ENCODE peak calls at places on chromosomes 13 and 19, in four cellular contexts. P is GM13977, M is nephron progenitor cell, V is A549. W is an unnamed sample.

GRCh38 chr13:57629821-57630235 is 1.7 kb upstream of the PCDH17 start:
- DNase-seq in P (peak; percentile 67), M (peak; percentile 96), V (peak; percentile 29), W (peak; percentile 47)

GRCh38 chr19:50431343-50432220 is 1.1 kb upstream of the MYBPC2 start:
- DNase-seq in P (peak; percentile 92), M (peak; percentile 94), V (peak; percentile 72), W (peak; percentile 87)

GRCh38 chr13:46168341-46168740 is 13.6 kb downstream of the LCP1 start:
- DNase-seq in P (no peak), M (peak; percentile 10), V (no peak), W (peak; percentile 63)

GRCh38 chr13:113159701-113160100 is 1.3 kb downstream of the PROZ start:
- DNase-seq in P (no peak), M (no peak), V (no peak), W (no peak)

GRCh38 chr13:45511310-45512147 is 46.8 kb downstream of the COG3 start:
- DNase-seq in P (peak; percentile 65), M (peak; percentile 23), V (peak; percentile 64), W (no peak)

GRCh38 chr19:661427-662196 is 1.4 kb downstream of the RNF126 start:
- DNase-seq in P (peak; percentile 87), M (no peak), V (no peak), W (peak; percentile 59)

GRCh38 chr19:5691930-5692784 is 2.1 kb downstream of the RPL36 start:
- DNase-seq in P (no peak), M (no peak), V (no peak), W (no peak)

GRCh38 chr19:28493881-28494280 is 719.1 kb downstream of the UQCRFS1 start:
- DNase-seq in P (no peak), M (no peak), V (no peak), W (no peak)

GRCh38 chr13:75635621-75636338 is at the start of gene LMO7:
- DNase-seq in P (peak; percentile 84), M (peak; percentile 68), V (peak; percentile 25), W (peak; percentile 70)

GRCh38 chr13:113592571-113592970 is 8.0 kb downstream of the TFDP1 start:
- DNase-seq in P (no peak), M (no peak), V (no peak), W (no peak)

GRCh38 chr19:2043864-2044708 is 7.0 kb downstream of the MKNK2 start:
- DNase-seq in P (no peak), M (no peak), V (no peak), W (peak; percentile 38)

GRCh38 chr13:40508112-40508511 is 158.3 kb downstream of the FOXO1 start:
- DNase-seq in P (no peak), M (no peak), V (peak; percentile 51), W (peak; percentile 43)

GRCh38 chr19:47658431-47659383 is 49.8 kb downstream of the BICRA start:
- DNase-seq in P (no peak), M (no peak), V (no peak), W (no peak)

GRCh38 chr13:89726690-89727435 is 1620.6 kb upstream of the MIR17HG start:
- DNase-seq in P (no peak), M (no peak), V (peak; percentile 22), W (no peak)

GRCh38 chr13:109836629-109837607 is 50.5 kb upstream of the IRS2 start:
- DNase-seq in P (no peak), M (peak; percentile 22), V (no peak), W (no peak)